ENCODE peak calls at places on chromosomes 3 and 15, in ten cellular contexts. Q, Z, X, S, F, O, E, J, T and I are unnamed samples.

GRCh38 chr3:148839805-148840204 is 12.2 kb downstream of the CPB1 start:
- DNase-seq in Q (no peak), Z (no peak), X (no peak), S (no peak), F (no peak), O (no peak), E (no peak), J (no peak), T (peak), I (no peak)

GRCh38 chr3:308597-309321 is 112.2 kb downstream of the CHL1 start:
- DNase-seq in Q (no peak), Z (no peak), X (no peak), S (no peak), F (no peak), O (no peak), E (no peak), J (no peak), T (no peak), I (no peak)

GRCh38 chr3:106428565-106428994 is 559.8 kb upstream of the CBLB start:
- DNase-seq in Q (peak), Z (no peak), X (no peak), S (no peak), F (peak), O (peak), E (peak), J (peak), T (no peak), I (no peak)

GRCh38 chr3:43892061-43892460 is 201.3 kb downstream of the ABHD5 start:
- DNase-seq in Q (no peak), Z (no peak), X (no peak), S (no peak), F (no peak), O (no peak), E (no peak), J (no peak), T (no peak), I (no peak)

GRCh38 chr3:183158113-183158512 is 4.4 kb downstream of the LAMP3 start:
- DNase-seq in Q (no peak), Z (no peak), X (no peak), S (no peak), F (no peak), O (no peak), E (no peak), J (no peak), T (no peak), I (no peak)

GRCh38 chr3:168248383-168249047 is 152.8 kb upstream of the GOLIM4 start:
- DNase-seq in Q (peak), Z (no peak), X (no peak), S (no peak), F (peak), O (peak), E (no peak), J (peak), T (peak), I (peak)

GRCh38 chr3:169390741-169391300 is 272.7 kb downstream of the MECOM start:
- DNase-seq in Q (peak), Z (no peak), X (no peak), S (no peak), F (no peak), O (peak), E (no peak), J (peak), T (no peak), I (no peak)

GRCh38 chr3:71245971-71246860 is 337.3 kb downstream of the FOXP1 start:
- DNase-seq in Q (no peak), Z (no peak), X (no peak), S (no peak), F (peak), O (peak), E (no peak), J (no peak), T (no peak), I (peak)

GRCh38 chr15:40320931-40321371 is 2.5 kb upstream of the INAFM2 start:
- DNase-seq in Q (peak), Z (no peak), X (peak), S (no peak), F (no peak), O (peak), E (no peak), J (peak), T (peak), I (peak)

GRCh38 chr3:171508206-171508605 is 48.0 kb upstream of the TNIK start:
- DNase-seq in Q (no peak), Z (no peak), X (no peak), S (no peak), F (no peak), O (no peak), E (no peak), J (no peak), T (no peak), I (no peak)

GRCh38 chr15:40501487-40501886 is 30.7 kb downstream of the CHST14 start:
- DNase-seq in Q (no peak), Z (no peak), X (no peak), S (no peak), F (no peak), O (no peak), E (no peak), J (peak), T (no peak), I (no peak)

GRCh38 chr15:50886139-50886467 is 22.4 kb upstream of the AP4E1 start:
- DNase-seq in Q (no peak), Z (no peak), X (no peak), S (no peak), F (no peak), O (no peak), E (no peak), J (no peak), T (no peak), I (no peak)
- TF ChIP-seq CTCF in Q (no peak), Z (no peak), X (no peak), S (no peak), F (no peak), O (no peak), E (no peak), J (no peak), T (no peak), I (no peak)

GRCh38 chr3:114451051-114451451 is 157.2 kb downstream of the TIGIT start:
- DNase-seq in Q (no peak), Z (no peak), X (no peak), S (no peak), F (no peak), O (peak), E (no peak), J (no peak), T (peak), I (peak)
- H3K4me3 ChIP-seq in Q (no peak), Z (peak), X (peak), S (no peak), F (no peak), O (no peak), E (peak), J (no peak), T (no peak), I (no peak)

GRCh38 chr3:151135548-151136337 is 50.3 kb downstream of the MED12L start:
- DNase-seq in Q (no peak), Z (peak), X (no peak), S (no peak), F (peak), O (no peak), E (no peak), J (no peak), T (peak), I (no peak)
- TF ChIP-seq CTCF in Q (no peak), Z (no peak), X (no peak), S (no peak), F (no peak), O (no peak), E (no peak), J (no peak), T (peak), I (no peak)

GRCh38 chr3:143201066-143201465 is 81.5 kb downstream of the CHST2 start:
- DNase-seq in Q (no peak), Z (no peak), X (no peak), S (no peak), F (no peak), O (no peak), E (no peak), J (no peak), T (no peak), I (no peak)

GRCh38 chr3:143203142-143203541 is 83.6 kb downstream of the CHST2 start:
- DNase-seq in Q (no peak), Z (no peak), X (no peak), S (no peak), F (no peak), O (no peak), E (no peak), J (no peak), T (no peak), I (no peak)

GRCh38 chr3:143203848-143204247 is 84.3 kb downstream of the CHST2 start:
- DNase-seq in Q (no peak), Z (no peak), X (no peak), S (no peak), F (no peak), O (no peak), E (no peak), J (peak), T (no peak), I (no peak)

GRCh38 chr3:143199998-143200909 is 80.7 kb downstream of the CHST2 start:
- DNase-seq in Q (no peak), Z (no peak), X (no peak), S (no peak), F (no peak), O (no peak), E (no peak), J (no peak), T (no peak), I (no peak)

DNA sequence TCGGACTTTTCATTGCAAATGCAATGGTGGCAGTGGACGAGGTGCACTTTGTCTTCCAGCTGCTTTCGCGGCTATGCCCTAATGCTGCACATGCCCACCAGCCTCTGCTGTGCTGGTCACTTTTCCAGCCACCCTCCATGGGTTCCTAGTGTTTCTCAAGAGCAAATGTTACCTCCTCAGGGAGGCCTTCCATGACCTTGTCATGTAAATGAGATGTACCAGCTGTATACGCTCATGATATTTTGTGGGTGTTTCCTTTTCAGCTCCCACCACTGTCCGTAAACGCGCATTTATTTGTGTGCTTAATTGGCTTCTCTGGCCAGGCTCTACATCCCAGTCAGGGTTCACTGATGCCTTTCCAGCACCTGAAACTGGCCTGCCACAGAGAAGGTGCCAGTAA is 82.3 kb downstream of the CHST2 start:
- DNase-seq in Q (no peak), Z (no peak), X (no peak), S (no peak), F (no peak), O (no peak), E (no peak), J (no peak), T (no peak), I (no peak)
- H3K4me3 ChIP-seq in Q (no peak), Z (peak), X (no peak), S (no peak), F (no peak), O (no peak), E (no peak), J (no peak), T (no peak), I (no peak)

DNA sequence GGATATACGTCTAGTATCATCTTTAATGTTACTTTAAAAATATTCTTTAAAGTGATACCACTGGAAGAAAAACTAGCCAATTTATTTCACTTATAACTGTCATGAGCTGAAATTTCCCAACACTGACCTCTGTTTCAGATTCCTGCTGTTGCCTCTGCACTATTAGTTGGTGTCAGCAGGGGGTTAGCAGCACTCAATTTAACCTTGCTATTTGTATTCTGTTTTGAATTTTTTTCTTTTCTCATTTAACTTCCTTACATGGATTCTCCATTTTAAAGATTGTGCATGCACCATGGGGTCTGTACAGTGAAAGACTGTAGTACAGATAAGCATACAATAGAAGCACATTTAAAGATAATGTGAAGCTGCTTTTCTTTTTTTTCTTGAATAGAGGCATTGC is 169.2 kb downstream of the UBE2E2 start:
- DNase-seq in Q (no peak), Z (no peak), X (no peak), S (no peak), F (no peak), O (peak), E (no peak), J (no peak), T (no peak), I (no peak)
- TF ChIP-seq CTCF in Q (no peak), Z (no peak), X (no peak), S (no peak), F (no peak), O (no peak), E (no peak), J (no peak), T (no peak), I (no peak)

GRCh38 chr15:73982251-73982962 is 9.7 kb downstream of the STOML1 start:
- DNase-seq in Q (peak), Z (peak), X (peak), S (peak), F (peak), O (peak), E (peak), J (peak), T (no peak), I (peak)

GRCh38 chr15:73983211-73983727 is 8.8 kb downstream of the STOML1 start:
- DNase-seq in Q (peak), Z (peak), X (peak), S (peak), F (peak), O (peak), E (peak), J (peak), T (no peak), I (no peak)

GRCh38 chr15:73983773-73984172 is 8.3 kb downstream of the STOML1 start:
- DNase-seq in Q (no peak), Z (no peak), X (no peak), S (no peak), F (peak), O (no peak), E (no peak), J (no peak), T (no peak), I (no peak)

GRCh38 chr15:73979636-73980035 is 12.5 kb downstream of the STOML1 start:
- DNase-seq in Q (no peak), Z (no peak), X (no peak), S (no peak), F (no peak), O (no peak), E (no peak), J (no peak), T (no peak), I (no peak)

DNA sequence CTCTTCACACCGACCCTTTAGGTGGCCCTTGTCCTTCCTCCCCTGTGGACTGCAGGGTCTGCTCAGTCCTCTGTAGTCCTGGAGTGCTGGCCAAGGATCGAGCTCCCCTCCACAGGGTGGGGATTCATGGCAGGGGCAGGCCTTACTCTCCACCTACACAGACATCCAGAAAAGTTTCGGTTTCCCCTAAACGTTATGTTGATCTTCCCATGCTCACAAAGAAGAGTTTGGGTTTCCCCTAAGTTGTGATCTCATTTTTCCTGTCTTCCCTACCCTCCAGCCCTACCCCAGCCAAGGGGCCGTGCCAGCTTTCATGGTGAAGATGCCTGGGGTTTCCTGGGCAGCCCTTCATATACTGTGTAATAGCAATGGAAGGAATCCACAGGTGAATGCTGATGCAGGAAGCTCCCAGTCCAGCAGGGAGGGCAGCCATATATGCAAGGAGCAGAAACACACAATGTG is 10.3 kb downstream of the STOML1 start:
- DNase-seq in Q (no peak), Z (no peak), X (no peak), S (no peak), F (no peak), O (peak), E (no peak), J (peak), T (no peak), I (no peak)
- H3K4me3 ChIP-seq in Q (no peak), Z (no peak), X (no peak), S (no peak), F (no peak), O (no peak), E (no peak), J (no peak), T (no peak), I (no peak)

DNA sequence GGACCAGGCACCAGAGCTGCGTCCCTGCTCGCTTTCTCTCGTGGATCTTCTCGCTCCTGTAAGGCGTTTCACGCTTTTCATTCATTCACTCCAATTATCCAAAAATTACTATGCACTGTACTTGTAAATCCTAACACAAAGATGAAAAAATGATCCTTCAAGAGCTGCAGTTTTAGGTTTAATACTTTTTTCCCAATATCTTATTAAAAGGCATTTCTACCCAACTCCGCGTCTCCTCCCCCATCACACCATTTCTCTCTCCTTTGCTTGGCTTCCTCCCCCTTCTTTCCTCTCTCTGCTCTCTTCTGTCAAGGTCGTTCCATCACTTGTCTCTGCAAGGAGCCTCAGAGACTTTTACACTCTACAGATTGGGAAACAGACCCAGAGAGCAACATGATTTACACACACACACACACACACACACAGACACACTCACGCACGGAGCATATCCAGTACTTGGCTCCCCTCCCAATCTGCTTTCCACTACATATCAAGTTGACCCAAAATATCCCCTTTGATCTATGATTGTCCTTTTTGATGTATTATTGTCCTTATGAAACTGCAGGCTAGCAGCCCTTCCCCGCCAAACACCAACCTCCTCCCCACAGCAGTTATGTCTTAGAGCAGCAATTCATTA is 476 bp upstream of the CLDN1 start:
- DNase-seq in Q (no peak), Z (peak), X (no peak), S (peak), F (no peak), O (peak), E (no peak), J (no peak), T (no peak), I (no peak)
- TF ChIP-seq CTCF in Q (no peak), Z (peak), X (no peak), S (no peak), F (peak), O (no peak), E (no peak), J (no peak), T (no peak), I (no peak)

GRCh38 chr3:13019243-13019701 is 54.0 kb downstream of the IQSEC1 start:
- DNase-seq in Q (no peak), Z (peak), X (peak), S (peak), F (peak), O (peak), E (peak), J (peak), T (peak), I (no peak)

GRCh38 chr3:13018561-13019242 is 54.5 kb downstream of the IQSEC1 start:
- DNase-seq in Q (no peak), Z (peak), X (no peak), S (peak), F (no peak), O (no peak), E (no peak), J (no peak), T (no peak), I (no peak)

GRCh38 chr3:13021141-13021933 is 51.9 kb downstream of the IQSEC1 start:
- DNase-seq in Q (peak), Z (peak), X (no peak), S (no peak), F (no peak), O (no peak), E (peak), J (no peak), T (no peak), I (no peak)

GRCh38 chr3:13020159-13020558 is 53.1 kb downstream of the IQSEC1 start:
- DNase-seq in Q (no peak), Z (peak), X (no peak), S (no peak), F (no peak), O (no peak), E (no peak), J (no peak), T (no peak), I (no peak)

GRCh38 chr3:13019706-13020105 is 53.5 kb downstream of the IQSEC1 start:
- DNase-seq in Q (no peak), Z (peak), X (no peak), S (peak), F (no peak), O (no peak), E (peak), J (no peak), T (no peak), I (no peak)
- H3K4me3 ChIP-seq in Q (no peak), Z (no peak), X (no peak), S (no peak), F (no peak), O (no peak), E (peak), J (no peak), T (peak), I (no peak)

DNA sequence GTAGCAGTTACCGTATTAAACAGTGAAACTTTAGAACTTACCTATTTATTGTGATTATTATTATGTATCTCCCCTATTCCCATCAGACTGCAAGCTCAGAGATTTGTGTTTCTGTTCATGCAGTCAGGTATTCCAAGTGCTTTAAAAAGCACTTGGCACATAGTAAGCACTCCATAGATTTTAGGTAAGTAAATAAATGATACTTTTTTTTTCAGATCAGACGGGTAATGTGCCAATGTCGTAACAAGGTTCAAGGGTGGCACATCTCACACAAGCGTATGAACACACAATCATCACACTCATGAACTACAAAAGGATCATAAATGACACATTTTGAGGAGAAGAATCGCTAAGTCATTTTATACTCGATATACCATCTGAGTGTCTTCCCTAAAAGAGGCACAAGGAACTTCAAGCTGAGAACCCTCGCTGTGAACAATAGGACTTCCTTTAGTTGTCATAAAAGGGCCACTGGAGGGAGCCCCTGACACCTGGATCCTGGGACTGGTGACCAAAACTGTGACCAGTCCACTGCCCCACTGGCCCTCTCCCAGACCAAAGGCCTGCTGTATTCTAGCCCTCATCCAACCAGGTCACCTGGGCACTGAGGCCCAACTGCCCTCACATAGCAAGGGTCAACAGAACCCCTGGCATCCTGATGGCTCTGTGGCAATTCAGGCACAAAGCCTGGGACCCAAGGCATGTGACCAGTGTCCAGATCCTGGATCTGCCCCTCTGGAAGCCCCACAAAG is 32.1 kb downstream of the KIF9 start:
- DNase-seq in Q (peak), Z (peak), X (peak), S (peak), F (peak), O (peak), E (peak), J (peak), T (no peak), I (peak)
- TF ChIP-seq CTCF in Q (peak), Z (peak), X (peak), S (peak), F (peak), O (peak), E (peak), J (peak), T (peak), I (no peak)

GRCh38 chr3:23129062-23129461 is 74.1 kb upstream of the UBE2E2 start:
- DNase-seq in Q (no peak), Z (no peak), X (no peak), S (no peak), F (no peak), O (peak), E (no peak), J (no peak), T (no peak), I (no peak)
- H3K4me3 ChIP-seq in Q (no peak), Z (peak), X (no peak), S (no peak), F (no peak), O (no peak), E (peak), J (no peak), T (peak), I (no peak)